ENCODE peak calls at places on chromosomes 5 and 9, in nine cellular contexts. N, W, H, L, T, K, J, Z and E are unnamed samples.
A peak's percentile ranks its signal among the peaks of the same experiment; 100 is the strongest.

GRCh38 chr5:126178521-126178920 is 244.7 kb upstream of the GRAMD2B start:
- DNase-seq in N (peak; percentile 17), W (no peak), H (peak; percentile 5), L (no peak), T (no peak), K (no peak), J (no peak), Z (no peak), E (no peak)

GRCh38 chr9:109118802-109119438 is 827 bp downstream of the TMEM245 start:
- DNase-seq in N (peak; percentile 15), W (peak; percentile 43), H (peak; percentile 33), L (no peak), T (no peak), K (no peak), J (peak; percentile 34), Z (no peak), E (peak; percentile 44)

GRCh38 chr5:100840364-100840763 is 62.7 kb downstream of the ST8SIA4 start:
- DNase-seq in N (peak; percentile 35), W (no peak), H (peak; percentile 20), L (no peak), T (no peak), K (no peak), J (no peak), Z (no peak), E (peak; percentile 46)

GRCh38 chr5:34789021-34789531 is 49.9 kb upstream of the TTC23L start:
- DNase-seq in N (peak; percentile 47), W (no peak), H (peak; percentile 71), L (no peak), T (no peak), K (peak; percentile 13), J (no peak), Z (no peak), E (no peak)

GRCh38 chr9:125960631-125961030 is 213.5 kb downstream of the PBX3 start:
- DNase-seq in N (no peak), W (no peak), H (no peak), L (no peak), T (no peak), K (no peak), J (no peak), Z (no peak), E (no peak)

GRCh38 chr9:87725900-87726709 is at the start of gene CTSL:
- DNase-seq in N (peak; percentile 76), W (peak; percentile 82), H (peak; percentile 83), L (peak; percentile 34), T (peak; percentile 17), K (peak; percentile 94), J (peak; percentile 66), Z (no peak), E (peak; percentile 75)

GRCh38 chr5:88675758-88676636 is 207.0 kb downstream of the MEF2C start:
- DNase-seq in N (peak; percentile 58), W (peak; percentile 79), H (peak; percentile 92), L (no peak), T (no peak), K (no peak), J (no peak), Z (no peak), E (peak; percentile 77)

GRCh38 chr5:142576303-142576702 is 109.6 kb downstream of the FGF1 start:
- DNase-seq in N (no peak), W (no peak), H (peak; percentile 8), L (no peak), T (no peak), K (no peak), J (no peak), Z (no peak), E (no peak)

GRCh38 chr9:131728546-131728910 is 11.3 kb downstream of the RAPGEF1 start:
- DNase-seq in N (no peak), W (no peak), H (no peak), L (no peak), T (no peak), K (no peak), J (no peak), Z (no peak), E (no peak)

GRCh38 chr5:181189962-181190710 is 14.9 kb downstream of the TRIM7 start:
- DNase-seq in N (no peak), W (peak; percentile 55), H (no peak), L (peak; percentile 24), T (no peak), K (no peak), J (peak; percentile 22), Z (no peak), E (peak; percentile 23)

GRCh38 chr9:3980771-3981170 is 319.1 kb downstream of the GLIS3 start:
- DNase-seq in N (peak; percentile 66), W (no peak), H (peak; percentile 43), L (no peak), T (no peak), K (no peak), J (no peak), Z (no peak), E (no peak)

GRCh38 chr9:16964228-16964627 is 93.8 kb upstream of the BNC2 start:
- DNase-seq in N (peak; percentile 100), W (peak; percentile 67), H (peak; percentile 98), L (no peak), T (no peak), K (no peak), J (no peak), Z (no peak), E (no peak)

GRCh38 chr5:88884435-88884877 is 1.5 kb upstream of the MEF2C start:
- DNase-seq in N (peak; percentile 23), W (no peak), H (peak; percentile 48), L (no peak), T (no peak), K (no peak), J (no peak), Z (no peak), E (no peak)

GRCh38 chr9:123111427-123111826 is 78.0 kb downstream of the GPR21 start:
- DNase-seq in N (no peak), W (no peak), H (no peak), L (no peak), T (no peak), K (peak; percentile 51), J (no peak), Z (no peak), E (no peak)

GRCh38 chr5:56734066-56734766 is 81.1 kb upstream of the MAP3K1 start:
- DNase-seq in N (no peak), W (no peak), H (no peak), L (no peak), T (no peak), K (no peak), J (no peak), Z (no peak), E (peak; percentile 77)